ENCODE peak calls at places on chromosome 17, in five cellular contexts. B is lung, O is aorta, H is substantia nigra, G is left ventricle myocardium inferior. K is an unnamed sample.

GRCh38 chr17:74987909-74988711 is 678 bp downstream of the CDR2L start:
- DNase-seq in B (peak), O (peak), H (peak), G (peak), K (peak)

GRCh38 chr17:65556014-65556909 is 5.2 kb downstream of the AXIN2 start:
- DNase-seq in B (peak), O (peak), H (no peak), G (peak), K (peak)

GRCh38 chr17:35086931-35087573 is 23.5 kb upstream of the RFFL start:
- DNase-seq in B (no peak), O (no peak), H (no peak), G (no peak), K (no peak)

GRCh38 chr17:77959926-77960521 is 1.5 kb downstream of the TNRC6C start:
- DNase-seq in B (no peak), O (no peak), H (no peak), G (no peak), K (peak)

GRCh38 chr17:1724869-1725641 is 551 bp downstream of the WDR81 start:
- DNase-seq in B (no peak), O (no peak), H (peak), G (no peak), K (no peak)

GRCh38 chr17:36133629-36134259 is 30.1 kb downstream of the CCL4 start:
- DNase-seq in B (no peak), O (no peak), H (no peak), G (no peak), K (no peak)

GRCh38 chr17:67274466-67274865 is 29.5 kb upstream of the HELZ start:
- DNase-seq in B (no peak), O (no peak), H (no peak), G (no peak), K (no peak)

GRCh38 chr17:48254896-48255295 is 147.3 kb downstream of the SNX11 start:
- DNase-seq in B (no peak), O (no peak), H (no peak), G (no peak), K (no peak)

GRCh38 chr17:67386965-67387551 is 10.0 kb downstream of the PITPNC1 start:
- DNase-seq in B (peak), O (no peak), H (no peak), G (peak), K (peak)

GRCh38 chr17:1030684-1031557 is 34.0 kb downstream of the TIMM22 start:
- DNase-seq in B (no peak), O (no peak), H (no peak), G (peak), K (no peak)

GRCh38 chr17:54900457-54901229 is at the start of gene TOM1L1:
- DNase-seq in B (peak), O (peak), H (no peak), G (peak), K (no peak)

GRCh38 chr17:42403150-42403549 is 14.9 kb upstream of the STAT3 start:
- DNase-seq in B (no peak), O (no peak), H (no peak), G (no peak), K (peak)

GRCh38 chr17:36687736-36688135 is 86.4 kb downstream of the MRM1 start:
- DNase-seq in B (no peak), O (no peak), H (no peak), G (no peak), K (no peak)

GRCh38 chr17:30188211-30188939 is 47.1 kb downstream of the SLC6A4 start:
- DNase-seq in B (no peak), O (no peak), H (no peak), G (no peak), K (no peak)

GRCh38 chr17:2042355-2042929 is 620 bp downstream of the OVCA2 start:
- DNase-seq in B (no peak), O (no peak), H (no peak), G (no peak), K (no peak)

GRCh38 chr17:27473190-27473747 is 17.0 kb downstream of the KSR1 start:
- DNase-seq in B (no peak), O (no peak), H (no peak), G (no peak), K (no peak)

GRCh38 chr17:27340990-27341595 is 47.2 kb downstream of the WSB1 start:
- DNase-seq in B (no peak), O (peak), H (no peak), G (no peak), K (no peak)

GRCh38 chr17:1898332-1898731 is 68.5 kb downstream of the RPA1 start:
- DNase-seq in B (no peak), O (peak), H (no peak), G (no peak), K (no peak)

GRCh38 chr17:31392002-31392855 is 754 bp downstream of the RAB11FIP4 start:
- DNase-seq in B (no peak), O (peak), H (no peak), G (no peak), K (no peak)

GRCh38 chr17:38910325-38910724 is 15.1 kb upstream of the LASP1NB start:
- DNase-seq in B (no peak), O (peak), H (no peak), G (no peak), K (no peak)

GRCh38 chr17:72422505-72423285 is 301.9 kb downstream of the SOX9 start:
- DNase-seq in B (peak), O (peak), H (peak), G (peak), K (no peak)

GRCh38 chr17:54976316-54976715 is 7.8 kb downstream of the STXBP4 start:
- DNase-seq in B (no peak), O (no peak), H (no peak), G (no peak), K (no peak)

GRCh38 chr17:36645358-36645757 is 44.0 kb downstream of the MRM1 start:
- DNase-seq in B (no peak), O (no peak), H (no peak), G (no peak), K (no peak)

GRCh38 chr17:3687949-3688614 is 7.9 kb downstream of the P2RX5 start:
- DNase-seq in B (no peak), O (no peak), H (no peak), G (no peak), K (no peak)

GRCh38 chr17:10327640-10328039 is 45.2 kb downstream of the MYH13 start:
- DNase-seq in B (peak), O (peak), H (no peak), G (peak), K (peak)

GRCh38 chr17:10556301-10557005 is 7.0 kb upstream of the MYH2 start:
- DNase-seq in B (no peak), O (no peak), H (no peak), G (no peak), K (no peak)

GRCh38 chr17:16456770-16457316 is 35.1 kb downstream of the LRRC75A start:
- DNase-seq in B (no peak), O (no peak), H (no peak), G (no peak), K (no peak)

GRCh38 chr17:34781071-34781470 is 180.2 kb downstream of the CCT6B start:
- DNase-seq in B (no peak), O (no peak), H (no peak), G (no peak), K (no peak)

GRCh38 chr17:45580914-45581313 is 90.4 kb upstream of the PLEKHM1 start:
- DNase-seq in B (no peak), O (no peak), H (no peak), G (no peak), K (no peak)

GRCh38 chr17:72514888-72515287 is 394.1 kb downstream of the SOX9 start:
- DNase-seq in B (no peak), O (no peak), H (no peak), G (peak), K (no peak)

GRCh38 chr17:65278050-65278819 is 141.1 kb downstream of the RGS9 start:
- DNase-seq in B (peak), O (no peak), H (no peak), G (no peak), K (peak)

DNA sequence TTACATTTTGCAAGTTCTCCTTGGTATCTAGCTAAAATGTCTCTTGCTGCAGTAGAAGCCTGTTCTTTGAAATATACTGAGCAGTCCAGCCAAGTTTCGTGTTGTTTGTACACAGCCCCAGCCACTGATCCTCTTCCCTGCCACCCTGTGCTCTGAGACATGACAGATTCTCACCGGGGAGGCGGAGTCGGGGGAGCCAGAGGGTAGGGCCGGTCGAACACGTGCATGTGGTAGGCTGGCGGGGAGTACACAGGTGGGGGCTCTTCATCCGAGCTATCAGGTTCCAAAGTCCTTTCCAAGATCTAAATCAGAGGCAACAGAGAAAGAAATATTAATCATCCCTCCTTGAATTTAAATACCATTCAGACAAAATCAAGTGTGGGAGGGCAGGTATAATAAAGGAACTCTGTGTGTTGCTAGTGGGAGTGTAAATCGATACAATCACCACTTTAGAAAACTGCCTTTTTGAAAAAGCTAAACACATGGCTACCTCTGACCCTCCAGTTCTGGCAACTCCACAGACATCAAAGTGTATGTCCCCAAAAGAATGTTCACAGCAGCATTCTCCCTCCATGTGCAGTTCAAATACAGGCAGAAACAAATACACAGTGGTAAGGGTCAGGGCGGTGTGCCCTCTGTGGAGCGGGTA is 29.7 kb upstream of the MRPS23 start:
- DNase-seq in B (no peak), O (no peak), H (no peak), G (no peak), K (no peak)
- H3K27ac ChIP-seq in B (peak), O (no peak), H (peak), G (peak), K (no peak)

DNA sequence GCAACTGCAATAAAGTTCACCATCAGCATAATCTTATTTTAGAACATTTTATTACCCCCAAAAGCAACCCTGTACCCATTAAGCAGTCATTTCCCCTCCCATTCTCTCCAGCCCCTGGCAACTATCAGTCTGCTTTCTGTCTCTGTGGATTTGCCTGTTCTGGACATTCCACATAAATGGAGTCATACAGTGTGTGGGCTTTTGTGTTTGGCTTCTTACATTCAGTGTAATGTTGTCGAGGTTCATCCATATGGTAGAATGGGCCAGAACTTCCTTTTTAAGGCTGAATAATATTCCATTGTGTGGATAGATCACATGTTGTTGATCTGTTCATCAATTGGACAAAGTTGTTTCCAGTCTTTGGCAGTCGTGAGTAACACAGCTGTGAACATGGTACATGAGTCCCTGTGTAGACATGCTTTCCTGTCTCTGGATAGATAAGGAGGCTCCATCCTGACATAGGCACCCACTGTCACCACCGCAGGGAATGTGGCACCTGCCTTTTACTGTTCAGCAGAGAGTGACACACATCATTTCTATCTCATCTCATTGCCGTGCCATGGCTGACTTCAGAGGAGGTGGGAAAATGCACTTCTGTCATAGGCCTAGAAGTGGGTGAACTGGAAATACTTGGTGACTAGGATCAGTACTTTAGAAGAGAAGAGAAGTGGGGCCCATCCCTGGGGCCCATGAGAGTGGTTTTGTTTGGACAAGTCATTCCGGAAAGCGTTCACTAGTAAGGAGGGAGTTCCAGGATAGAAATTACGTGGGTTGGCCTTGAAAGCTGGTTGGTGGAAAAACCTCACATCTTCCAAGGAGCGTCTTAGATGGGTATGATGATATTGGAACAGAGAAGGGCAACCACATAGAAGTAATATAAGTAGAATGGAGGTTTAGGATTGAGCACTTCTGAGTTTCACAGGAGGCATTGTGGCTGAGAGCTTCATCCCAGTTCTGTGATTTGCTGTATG is 25.8 kb downstream of the EPN2 start:
- DNase-seq in B (peak), O (no peak), H (no peak), G (no peak), K (no peak)
- H3K27ac ChIP-seq in B (peak), O (peak), H (peak), G (peak), K (no peak)

GRCh38 chr17:44541884-44542581 is 15.3 kb upstream of the FZD2 start:
- DNase-seq in B (no peak), O (no peak), H (no peak), G (no peak), K (no peak)
- H3K27ac ChIP-seq in B (no peak), O (no peak), H (no peak), G (no peak), K (no peak)

DNA sequence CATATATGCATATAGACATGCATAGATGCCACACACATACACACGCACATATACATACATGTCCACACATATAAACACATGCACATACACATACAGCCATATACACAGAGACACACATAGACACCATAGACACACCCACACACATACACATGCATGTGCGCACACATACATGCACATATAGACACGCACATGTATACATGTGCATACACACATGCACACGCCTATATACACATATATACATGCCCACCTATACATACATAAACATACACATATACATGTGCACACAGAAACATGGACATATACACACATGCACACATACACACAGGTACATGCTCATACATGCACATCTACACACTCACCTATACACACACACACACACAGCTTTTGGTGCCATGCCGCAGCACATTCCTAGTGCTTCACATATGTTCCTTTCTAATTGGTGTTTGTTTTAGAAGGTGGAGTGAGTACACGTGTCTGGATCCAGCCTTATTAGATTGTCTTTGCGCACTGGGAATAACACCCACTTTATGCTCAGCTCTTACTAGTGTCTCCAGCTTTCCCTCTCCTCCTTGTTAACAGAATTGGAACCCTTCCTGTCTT is 198.0 kb downstream of the RPTOR start:
- DNase-seq in B (no peak), O (no peak), H (no peak), G (no peak), K (no peak)
- H3K27ac ChIP-seq in B (no peak), O (no peak), H (no peak), G (no peak), K (no peak)

GRCh38 chr17:59804910-59805381 is 87.8 kb downstream of the TUBD1 start:
- DNase-seq in B (no peak), O (no peak), H (no peak), G (no peak), K (no peak)
- H3K27ac ChIP-seq in B (no peak), O (no peak), H (no peak), G (peak), K (peak)

GRCh38 chr17:17763136-17763535 is 73.7 kb downstream of the SREBF1 start:
- DNase-seq in B (no peak), O (no peak), H (no peak), G (no peak), K (no peak)
- H3K27ac ChIP-seq in B (no peak), O (no peak), H (no peak), G (peak), K (no peak)

K was measured in CD8-positive, alpha-beta memory T cell.